ENCODE peak calls at places on chromosomes 11 and 22, in four cellular contexts. D is A549, M is H1, L is K562. T is an unnamed sample.
A peak's percentile ranks its signal among the peaks of the same experiment; 100 is the strongest.

GRCh38 chr11:134724779-134725140 is 312.7 kb upstream of the B3GAT1 start:
- DNase-seq in D (no peak), M (no peak), L (no peak), T (no peak)

GRCh38 chr11:5317301-5317700 is 6.8 kb downstream of the OR51B2 start:
- DNase-seq in D (no peak), M (no peak), L (no peak), T (no peak)

GRCh38 chr22:33402325-33402724 is 344.1 kb upstream of the SYN3 start:
- DNase-seq in D (no peak), M (no peak), L (no peak), T (peak; percentile 20)

GRCh38 chr11:125312812-125313211 is 148.3 kb downstream of the PKNOX2 start:
- DNase-seq in D (no peak), M (no peak), L (no peak), T (no peak)

GRCh38 chr11:36602143-36602542 is 4.1 kb upstream of the RAG2 start:
- DNase-seq in D (no peak), M (no peak), L (no peak), T (no peak)

GRCh38 chr22:39530692-39531331 is 1.7 kb downstream of the RPS19BP1 start:
- DNase-seq in D (no peak), M (no peak), L (peak; percentile 51), T (peak; percentile 57)

GRCh38 chr11:13776134-13776815 is 107.8 kb downstream of the FAR1 start:
- DNase-seq in D (peak; percentile 3), M (no peak), L (no peak), T (no peak)

GRCh38 chr11:87338046-87338639 is 300.4 kb downstream of the TMEM135 start:
- DNase-seq in D (no peak), M (no peak), L (no peak), T (no peak)

GRCh38 chr11:19311306-19312030 is 70.7 kb upstream of the E2F8 start:
- DNase-seq in D (peak; percentile 51), M (peak; percentile 89), L (peak; percentile 65), T (peak; percentile 23)

GRCh38 chr22:20509344-20510047 is 2.1 kb downstream of the MED15 start:
- DNase-seq in D (peak; percentile 57), M (no peak), L (peak; percentile 86), T (peak; percentile 84)

GRCh38 chr11:74559934-74560309 is 32.5 kb upstream of the POLD3 start:
- DNase-seq in D (no peak), M (no peak), L (no peak), T (no peak)

GRCh38 chr11:59865031-59865430 is 1.3 kb downstream of the TCN1 start:
- DNase-seq in D (no peak), M (no peak), L (no peak), T (no peak)

GRCh38 chr11:76785513-76785912 is 2.4 kb downstream of the TSKU start:
- DNase-seq in D (peak; percentile 56), M (no peak), L (no peak), T (no peak)

GRCh38 chr11:77705195-77705876 is 67.7 kb upstream of the CLNS1A start:
- DNase-seq in D (peak; percentile 51), M (no peak), L (peak; percentile 37), T (peak; percentile 71)

GRCh38 chr11:128936546-128937275 is 6.0 kb downstream of the TP53AIP1 start:
- DNase-seq in D (no peak), M (peak; percentile 65), L (no peak), T (peak; percentile 58)

GRCh38 chr11:44286268-44286880 is 23.6 kb downstream of the ALX4 start:
- DNase-seq in D (peak; percentile 70), M (peak; percentile 89), L (peak; percentile 86), T (peak; percentile 35)

GRCh38 chr11:34870548-34871209 is 45.5 kb downstream of the APIP start:
- DNase-seq in D (no peak), M (no peak), L (no peak), T (no peak)

GRCh38 chr11:93059074-93059957 is 89.9 kb downstream of the MTNR1B start:
- DNase-seq in D (no peak), M (no peak), L (no peak), T (no peak)

GRCh38 chr22:42284230-42284591 is 13.8 kb upstream of the TCF20 start:
- DNase-seq in D (no peak), M (no peak), L (no peak), T (no peak)

GRCh38 chr11:65968600-65969482 is 7.3 kb downstream of the SART1 start:
- DNase-seq in D (no peak), M (no peak), L (no peak), T (no peak)

GRCh38 chr11:71284525-71285092 is 32.2 kb upstream of the SHANK2 start:
- DNase-seq in D (no peak), M (no peak), L (no peak), T (peak; percentile 34)

GRCh38 chr22:19943665-19944026 is 2.0 kb upstream of the TXNRD2 start:
- DNase-seq in D (peak; percentile 46), M (no peak), L (no peak), T (peak; percentile 61)

GRCh38 chr11:78605296-78605695 is 30.6 kb upstream of the NARS2 start:
- DNase-seq in D (no peak), M (no peak), L (no peak), T (no peak)

GRCh38 chr11:63504933-63505586 is 824 bp upstream of the LGALS12 start:
- DNase-seq in D (no peak), M (no peak), L (no peak), T (no peak)

GRCh38 chr11:17547051-17547577 is at the start of gene OTOG:
- DNase-seq in D (no peak), M (peak; percentile 84), L (peak; percentile 42), T (no peak)

GRCh38 chr11:120306519-120307242 is 18.4 kb upstream of the TLCD5 start:
- DNase-seq in D (peak; percentile 65), M (no peak), L (peak; percentile 76), T (no peak)

GRCh38 chr11:83663446-83663845 is 377.3 kb upstream of the CCDC90B start:
- DNase-seq in D (no peak), M (no peak), L (no peak), T (no peak)

GRCh38 chr22:42131562-42131961 is 952 bp upstream of the CYP2D6 start:
- DNase-seq in D (no peak), M (no peak), L (no peak), T (peak; percentile 37)

GRCh38 chr22:38455530-38456271 is 702 bp upstream of the KCNJ4 start:
- DNase-seq in D (no peak), M (peak; percentile 90), L (peak; percentile 82), T (no peak)

GRCh38 chr11:128933481-128934178 is 9.0 kb downstream of the TP53AIP1 start:
- DNase-seq in D (no peak), M (no peak), L (no peak), T (no peak)

GRCh38 chr11:8788616-8789015 is 106.0 kb downstream of the RPL27A start:
- DNase-seq in D (no peak), M (no peak), L (no peak), T (no peak)
- TF ChIP-seq HDAC2 in D (no peak), M (no peak), L (no peak), T (no peak)

GRCh38 chr22:36913431-36914382 is at the start of gene CSF2RB:
- DNase-seq in D (no peak), M (no peak), L (no peak), T (no peak)
- TF ChIP-seq RNF2 in D (no peak), M (no peak), L (no peak), T (no peak)

DNA sequence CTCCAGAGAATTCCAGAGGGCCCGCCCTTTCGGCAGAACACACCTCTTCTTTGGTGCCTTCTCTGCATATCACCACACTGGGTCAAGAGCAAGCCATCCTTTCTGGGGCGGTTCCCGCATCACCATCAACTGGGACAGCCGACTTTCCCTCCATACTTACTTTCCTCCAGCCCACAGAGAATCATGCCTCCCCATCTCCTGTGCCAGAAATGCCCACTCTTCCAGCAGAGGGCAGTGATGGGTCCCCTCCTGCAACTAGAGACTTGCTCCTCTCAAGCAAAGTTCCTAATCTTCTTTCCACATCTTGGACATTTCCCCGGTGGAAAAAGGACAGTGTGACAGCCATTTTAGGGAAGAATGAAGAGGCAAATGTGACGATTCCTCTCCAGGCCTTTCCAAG is 157.7 kb downstream of the C11orf91 start:
- DNase-seq in D (peak; percentile 55), M (peak; percentile 82), L (peak; percentile 44), T (peak; percentile 23)
- TF ChIP-seq HDAC2 in D (no peak), M (no peak), L (no peak), T (no peak)

DNA sequence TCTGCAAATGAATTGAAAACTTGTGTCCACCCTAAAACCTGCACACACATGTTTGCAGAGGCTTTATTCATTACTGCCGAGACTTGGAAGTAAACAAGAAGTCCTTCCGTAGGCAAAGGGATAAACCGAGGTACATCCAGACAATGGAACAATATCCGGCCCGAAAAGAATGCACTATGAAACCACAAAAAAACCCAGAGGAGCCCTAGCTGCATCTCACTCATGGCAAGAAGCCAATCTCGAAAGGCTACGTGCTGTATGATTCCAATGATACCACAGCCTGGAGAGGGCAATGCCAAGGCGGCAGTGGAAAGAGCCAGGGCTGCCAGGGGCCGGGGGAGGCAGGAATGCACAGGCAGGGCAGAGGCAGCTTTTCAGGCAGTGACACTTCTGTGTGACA is 3.2 kb upstream of the MRPL23 start:
- DNase-seq in D (no peak), M (peak; percentile 42), L (no peak), T (no peak)
- TF ChIP-seq RNF2 in D (no peak), M (no peak), L (no peak), T (no peak)

GRCh38 chr11:61303725-61304124 is 8.6 kb upstream of the VWCE start:
- DNase-seq in D (no peak), M (no peak), L (no peak), T (no peak)
- TF ChIP-seq HDAC2 in D (no peak), M (no peak), L (no peak), T (no peak)

GRCh38 chr11:15038963-15039362 is 34.4 kb upstream of the CALCB start:
- DNase-seq in D (peak; percentile 7), M (no peak), L (no peak), T (no peak)
- TF ChIP-seq RNF2 in D (no peak), M (no peak), L (no peak), T (no peak)

T was measured in HepG2.